ENCODE peak calls at places on chromosome 19, in five cellular contexts. One of them, this sample, is unnamed. For H3K36me3, the result is how much of the 10 kb centered on the place peaks cover.

GRCh38 chr19:15702590-15702930 is 25.3 kb upstream of the OR10H2 start:
- DNase-seq in esophagus squamous epithelium: peak
- DNase-seq in heart left ventricle: peak
- DNase-seq in OCI-LY7: peak
- DNase-seq in tibial artery: peak
- DNase-seq in this sample: no peak

GRCh38 chr19:55178781-55179569 is 1.1 kb downstream of the SYT5 start:
- DNase-seq in tibial artery: no peak
- DNase-seq in heart left ventricle: peak
- DNase-seq in esophagus squamous epithelium: no peak
- DNase-seq in OCI-LY7: peak
- DNase-seq in this sample: no peak

GRCh38 chr19:38210458-38210987 is 13.5 kb downstream of the DPF1 start:
- DNase-seq in heart left ventricle: peak
- DNase-seq in tibial artery: no peak
- DNase-seq in esophagus squamous epithelium: no peak
- DNase-seq in OCI-LY7: no peak
- DNase-seq in this sample: no peak

GRCh38 chr19:2315818-2316353 is 7.9 kb upstream of the LINGO3 start:
- DNase-seq in OCI-LY7: peak
- DNase-seq in tibial artery: peak
- DNase-seq in esophagus squamous epithelium: no peak
- DNase-seq in heart left ventricle: peak
- DNase-seq in this sample: no peak

GRCh38 chr19:19410553-19411550 is 5.4 kb downstream of the GATAD2A start:
- DNase-seq in heart left ventricle: no peak
- DNase-seq in OCI-LY7: no peak
- DNase-seq in esophagus squamous epithelium: no peak
- DNase-seq in tibial artery: no peak
- DNase-seq in this sample: no peak

GRCh38 chr19:10412257-10412977 is 7.9 kb upstream of the PDE4A start:
- DNase-seq in tibial artery: no peak
- DNase-seq in OCI-LY7: peak
- DNase-seq in esophagus squamous epithelium: no peak
- DNase-seq in heart left ventricle: no peak
- DNase-seq in this sample: no peak

GRCh38 chr19:35908977-35909683 is 1.0 kb upstream of the TYROBP start:
- DNase-seq in tibial artery: peak
- DNase-seq in heart left ventricle: peak
- DNase-seq in esophagus squamous epithelium: peak
- DNase-seq in OCI-LY7: peak
- DNase-seq in this sample: no peak

GRCh38 chr19:16197622-16198362 is at the start of gene AP1M1:
- DNase-seq in tibial artery: peak
- DNase-seq in OCI-LY7: peak
- DNase-seq in esophagus squamous epithelium: peak
- DNase-seq in heart left ventricle: peak
- DNase-seq in this sample: peak

GRCh38 chr19:39590265-39590664 is 12.1 kb upstream of the LGALS13 start:
- DNase-seq in tibial artery: no peak
- DNase-seq in esophagus squamous epithelium: no peak
- DNase-seq in heart left ventricle: no peak
- DNase-seq in OCI-LY7: no peak
- DNase-seq in this sample: no peak

GRCh38 chr19:29483641-29483920 is 42.2 kb upstream of the VSTM2B start:
- DNase-seq in heart left ventricle: no peak
- DNase-seq in tibial artery: no peak
- DNase-seq in OCI-LY7: no peak
- DNase-seq in esophagus squamous epithelium: no peak
- DNase-seq in this sample: no peak

GRCh38 chr19:2176336-2176994 is 12.7 kb downstream of the DOT1L start:
- DNase-seq in OCI-LY7: no peak
- DNase-seq in esophagus squamous epithelium: no peak
- DNase-seq in tibial artery: no peak
- DNase-seq in heart left ventricle: no peak
- DNase-seq in this sample: no peak

DNA sequence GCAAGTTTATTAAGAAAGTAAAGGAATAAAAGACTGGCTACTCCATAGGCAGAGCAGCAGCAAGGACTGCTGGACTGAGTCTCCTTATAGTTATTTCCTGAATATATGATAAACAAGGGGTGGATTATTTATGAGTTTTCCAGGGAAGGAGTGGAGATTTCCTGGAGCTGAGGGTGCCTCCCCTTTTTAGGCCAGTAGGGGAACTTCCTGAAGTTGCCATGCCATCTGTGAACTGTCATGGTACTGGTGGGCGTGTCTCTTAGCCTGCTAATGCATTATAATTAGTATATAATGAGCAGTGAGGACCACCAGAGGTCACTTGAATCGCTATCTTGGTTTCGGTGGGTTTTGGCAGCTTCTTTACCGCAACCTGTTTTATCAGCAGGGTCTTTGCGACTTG is 13.5 kb downstream of the ZSCAN5A start:
- DNase-seq in esophagus squamous epithelium: no peak
- DNase-seq in heart left ventricle: no peak
- DNase-seq in OCI-LY7: no peak
- DNase-seq in tibial artery: no peak
- DNase-seq in this sample: no peak
- TF ChIP-seq CTCF in esophagus squamous epithelium: no peak
- TF ChIP-seq CTCF in heart left ventricle: no peak
- TF ChIP-seq CTCF in OCI-LY7: no peak
- TF ChIP-seq CTCF in tibial artery: no peak
- TF ChIP-seq CTCF in this sample: no peak

GRCh38 chr19:34666200-34666957 is 10.6 kb downstream of the SCGB2B2 start:
- DNase-seq in esophagus squamous epithelium: no peak
- DNase-seq in tibial artery: no peak
- DNase-seq in OCI-LY7: no peak
- DNase-seq in heart left ventricle: no peak
- DNase-seq in this sample: no peak

GRCh38 chr19:34667349-34668076 is 9.4 kb downstream of the SCGB2B2 start:
- DNase-seq in heart left ventricle: no peak
- DNase-seq in esophagus squamous epithelium: no peak
- DNase-seq in OCI-LY7: peak
- DNase-seq in tibial artery: no peak
- DNase-seq in this sample: no peak

GRCh38 chr19:34664870-34665269 is 12.1 kb downstream of the SCGB2B2 start:
- DNase-seq in tibial artery: no peak
- DNase-seq in heart left ventricle: no peak
- DNase-seq in OCI-LY7: no peak
- DNase-seq in esophagus squamous epithelium: no peak
- DNase-seq in this sample: no peak

GRCh38 chr19:34669305-34669704 is 7.7 kb downstream of the SCGB2B2 start:
- DNase-seq in esophagus squamous epithelium: no peak
- DNase-seq in OCI-LY7: no peak
- DNase-seq in heart left ventricle: no peak
- DNase-seq in tibial artery: no peak
- DNase-seq in this sample: no peak

GRCh38 chr19:34666958-34667265 is 10.0 kb downstream of the SCGB2B2 start:
- DNase-seq in tibial artery: no peak
- DNase-seq in heart left ventricle: no peak
- DNase-seq in OCI-LY7: no peak
- DNase-seq in esophagus squamous epithelium: no peak
- DNase-seq in this sample: no peak
- H3K4me3 ChIP-seq in tibial artery: no peak
- H3K4me3 ChIP-seq in heart left ventricle: peak
- H3K4me3 ChIP-seq in OCI-LY7: no peak
- H3K4me3 ChIP-seq in esophagus squamous epithelium: peak
- H3K4me3 ChIP-seq in this sample: no peak

GRCh38 chr19:58196911-58197616 is 14.2 kb downstream of the ZNF274 start:
- DNase-seq in heart left ventricle: no peak
- DNase-seq in tibial artery: no peak
- DNase-seq in OCI-LY7: peak
- DNase-seq in esophagus squamous epithelium: no peak
- DNase-seq in this sample: no peak
- H3K36me3 ChIP-seq in heart left ventricle: half or more
- H3K36me3 ChIP-seq in tibial artery: half or more
- H3K36me3 ChIP-seq in OCI-LY7: half or more
- H3K36me3 ChIP-seq in esophagus squamous epithelium: half or more
- H3K36me3 ChIP-seq in this sample: under half

GRCh38 chr19:23286477-23286876 is 36.3 kb upstream of the ZNF724 start:
- DNase-seq in heart left ventricle: no peak
- DNase-seq in tibial artery: no peak
- DNase-seq in esophagus squamous epithelium: no peak
- DNase-seq in OCI-LY7: peak
- DNase-seq in this sample: no peak
- TF ChIP-seq CTCF in heart left ventricle: peak
- TF ChIP-seq CTCF in tibial artery: no peak
- TF ChIP-seq CTCF in esophagus squamous epithelium: no peak
- TF ChIP-seq CTCF in OCI-LY7: peak
- TF ChIP-seq CTCF in this sample: peak

GRCh38 chr19:4638330-4638729 is 986 bp upstream of the TNFAIP8L1 start:
- DNase-seq in heart left ventricle: peak
- DNase-seq in esophagus squamous epithelium: no peak
- DNase-seq in OCI-LY7: no peak
- DNase-seq in tibial artery: no peak
- DNase-seq in this sample: no peak
- H3K4me3 ChIP-seq in heart left ventricle: no peak
- H3K4me3 ChIP-seq in esophagus squamous epithelium: no peak
- H3K4me3 ChIP-seq in OCI-LY7: peak
- H3K4me3 ChIP-seq in tibial artery: no peak
- H3K4me3 ChIP-seq in this sample: no peak

This sample was measured in BJ.